ENCODE peak calls at places on chromosome 14, in nine cellular contexts. H is stomach, A is heart left ventricle, M is cardiac muscle cell, K is lung, O is A549, J is SJCRH30, D is RWPE2, E is keratinocyte. T is an unnamed sample.
A peak's percentile ranks its signal among the peaks of the same experiment; 100 is the strongest.

GRCh38 chr14:36517242-36518030 is 2.6 kb downstream of the NKX2-1 start:
- DNase-seq in H (no peak), A (no peak), M (no peak), K (no peak), O (no peak), J (no peak), D (peak; percentile 64), E (no peak), T (no peak)

GRCh38 chr14:93220509-93220908 is 13.5 kb downstream of the UBR7 start:
- DNase-seq in H (no peak), A (no peak), M (no peak), K (no peak), O (no peak), J (no peak), D (no peak), E (no peak), T (no peak)

GRCh38 chr14:75044322-75044721 is 6.9 kb downstream of the MLH3 start:
- DNase-seq in H (no peak), A (no peak), M (peak; percentile 60), K (no peak), O (no peak), J (peak; percentile 54), D (no peak), E (no peak), T (no peak)

GRCh38 chr14:82635931-82636330 is 1102.3 kb upstream of the SEL1L start:
- DNase-seq in H (no peak), A (no peak), M (no peak), K (no peak), O (no peak), J (no peak), D (no peak), E (no peak), T (no peak)

GRCh38 chr14:92523752-92524151 is 10.2 kb downstream of the RIN3 start:
- DNase-seq in H (no peak), A (no peak), M (no peak), K (no peak), O (no peak), J (no peak), D (no peak), E (no peak), T (no peak)

GRCh38 chr14:98840076-98840475 is 431.9 kb downstream of the BCL11B start:
- DNase-seq in H (no peak), A (no peak), M (no peak), K (no peak), O (no peak), J (peak; percentile 33), D (no peak), E (no peak), T (no peak)

GRCh38 chr14:94659953-94660946 is 48.1 kb downstream of the SERPINA3 start:
- DNase-seq in H (no peak), A (no peak), M (no peak), K (no peak), O (no peak), J (no peak), D (no peak), E (peak; percentile 13), T (no peak)

GRCh38 chr14:99544971-99545370 is 59.0 kb downstream of the CCDC85C start:
- DNase-seq in H (no peak), A (no peak), M (no peak), K (no peak), O (no peak), J (no peak), D (no peak), E (no peak), T (no peak)

GRCh38 chr14:95226801-95227200 is 69.5 kb upstream of the DICER1 start:
- DNase-seq in H (no peak), A (no peak), M (no peak), K (no peak), O (no peak), J (peak; percentile 88), D (no peak), E (no peak), T (no peak)

DNA sequence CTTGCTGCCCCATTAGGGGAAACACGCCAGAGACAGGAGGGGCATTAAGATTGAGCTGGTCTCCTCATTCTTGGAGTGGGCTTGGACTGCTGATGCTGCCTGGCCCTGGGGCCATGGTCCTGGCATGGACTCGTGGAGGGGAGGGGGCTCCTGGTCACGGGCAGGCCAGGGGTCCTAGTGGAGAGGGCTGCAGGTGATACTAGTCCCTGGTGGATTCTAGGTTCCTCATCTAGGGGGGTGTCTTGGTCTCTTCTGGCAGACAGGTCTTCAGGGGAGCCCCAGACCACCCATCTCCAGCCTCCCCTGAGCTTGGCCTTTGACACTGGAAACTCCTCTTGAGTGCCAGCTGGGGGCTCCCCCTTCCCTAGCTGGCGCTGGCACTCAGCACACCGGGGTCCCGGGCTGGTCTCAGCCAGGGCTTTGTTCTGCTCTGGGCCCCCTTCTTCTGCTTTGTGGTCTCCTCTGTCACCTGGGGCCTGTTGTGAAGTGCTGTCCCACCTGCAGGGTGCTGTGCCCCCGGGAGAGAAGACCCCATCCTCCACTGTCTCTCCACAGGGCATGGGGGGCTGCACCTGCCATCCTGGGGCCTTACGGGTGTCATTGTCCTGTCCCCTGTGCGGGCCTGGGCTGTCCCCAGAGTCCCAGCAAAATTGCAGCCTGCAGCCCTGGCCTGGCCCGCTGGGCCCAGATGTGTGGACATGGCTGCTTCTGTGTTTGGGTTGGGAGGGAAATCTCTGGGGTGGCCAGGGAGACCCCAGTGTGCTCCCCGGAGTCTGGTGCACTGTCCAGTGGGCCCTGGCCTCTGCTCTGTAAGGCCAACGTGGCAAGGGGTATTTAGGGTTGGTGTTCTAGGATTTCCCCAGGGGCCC is 2.3 kb downstream of the KIF26A start:
- DNase-seq in H (no peak), A (peak; percentile 15), M (no peak), K (no peak), O (no peak), J (no peak), D (peak; percentile 58), E (no peak), T (peak; percentile 44)
- H3K4me1 ChIP-seq in H (peaks cover 38% of the 10 kb centered on the region), A (peaks cover 33% of the 10 kb centered on the region), M (peaks cover 12% of the 10 kb centered on the region), K (peaks cover 24% of the 10 kb centered on the region), O (peaks cover 21% of the 10 kb centered on the region), J (peaks cover 9% of the 10 kb centered on the region), D (no peaks in the 10 kb centered on the region), E (peaks cover 4% of the 10 kb centered on the region), T (peaks cover 15% of the 10 kb centered on the region)

GRCh38 chr14:58278177-58278576 is 20.2 kb upstream of the ARID4A start:
- DNase-seq in H (no peak), A (no peak), M (no peak), K (no peak), O (no peak), J (no peak), D (no peak), E (no peak), T (no peak)
- H3K4me1 ChIP-seq in H (peaks cover 72% of the 10 kb centered on the region), A (peaks cover 43% of the 10 kb centered on the region), M (no peaks in the 10 kb centered on the region), K (peaks cover 2% of the 10 kb centered on the region), O (peaks cover 47% of the 10 kb centered on the region), J (peaks cover 4% of the 10 kb centered on the region), D (peaks cover 24% of the 10 kb centered on the region), E (peaks cover 16% of the 10 kb centered on the region), T (no peaks in the 10 kb centered on the region)

GRCh38 chr14:72610831-72611200 is 283.1 kb downstream of the DPF3 start:
- DNase-seq in H (no peak), A (no peak), M (no peak), K (no peak), O (no peak), J (no peak), D (no peak), E (no peak), T (no peak)

GRCh38 chr14:72611956-72612500 is 281.9 kb downstream of the DPF3 start:
- DNase-seq in H (no peak), A (no peak), M (no peak), K (no peak), O (no peak), J (no peak), D (no peak), E (no peak), T (no peak)

GRCh38 chr14:72610096-72610830 is 283.6 kb downstream of the DPF3 start:
- DNase-seq in H (no peak), A (no peak), M (no peak), K (no peak), O (no peak), J (no peak), D (no peak), E (peak; percentile 4), T (no peak)

GRCh38 chr14:72613196-72613974 is 280.5 kb downstream of the DPF3 start:
- DNase-seq in H (peak; percentile 80), A (peak; percentile 93), M (peak; percentile 52), K (no peak), O (no peak), J (no peak), D (no peak), E (no peak), T (no peak)

DNA sequence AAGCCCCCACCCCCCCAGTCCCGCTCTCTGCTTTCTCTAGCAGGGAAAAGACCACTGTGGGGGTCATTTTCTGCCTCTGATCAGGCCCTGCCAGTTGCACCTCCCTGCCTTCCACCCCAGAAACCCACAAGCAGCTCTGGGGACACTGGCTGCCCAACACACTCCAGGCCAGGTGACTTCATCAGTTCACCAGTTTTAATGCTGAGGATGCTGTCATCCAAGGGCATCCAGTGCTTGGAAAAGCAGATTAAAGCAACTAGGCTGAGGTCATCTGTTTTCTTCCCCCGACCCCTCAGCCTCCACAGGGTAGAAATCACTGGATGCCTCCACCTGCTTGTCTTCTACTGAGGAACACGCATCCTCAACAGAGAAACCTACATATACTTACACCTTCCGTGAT is 282.4 kb downstream of the DPF3 start:
- DNase-seq in H (no peak), A (no peak), M (no peak), K (no peak), O (no peak), J (no peak), D (no peak), E (no peak), T (no peak)
- H3K4me1 ChIP-seq in H (peaks cover 9% of the 10 kb centered on the region), A (peaks cover 51% of the 10 kb centered on the region), M (peaks cover 24% of the 10 kb centered on the region), K (peaks cover 2% of the 10 kb centered on the region), O (peaks cover 19% of the 10 kb centered on the region), J (no peaks in the 10 kb centered on the region), D (peaks cover 23% of the 10 kb centered on the region), E (peaks cover 36% of the 10 kb centered on the region), T (peaks cover 5% of the 10 kb centered on the region)

GRCh38 chr14:61718039-61718438 is 22.7 kb downstream of the HIF1A start:
- DNase-seq in H (no peak), A (no peak), M (no peak), K (no peak), O (no peak), J (no peak), D (no peak), E (no peak), T (no peak)

GRCh38 chr14:61713724-61714437 is 18.6 kb downstream of the HIF1A start:
- DNase-seq in H (no peak), A (no peak), M (no peak), K (no peak), O (no peak), J (no peak), D (no peak), E (no peak), T (no peak)

GRCh38 chr14:61719344-61720301 is 24.3 kb downstream of the HIF1A start:
- DNase-seq in H (no peak), A (no peak), M (no peak), K (no peak), O (no peak), J (no peak), D (no peak), E (no peak), T (no peak)

GRCh38 chr14:61720302-61720677 is 25.0 kb downstream of the HIF1A start:
- DNase-seq in H (no peak), A (no peak), M (peak; percentile 69), K (no peak), O (no peak), J (no peak), D (no peak), E (no peak), T (no peak)

DNA sequence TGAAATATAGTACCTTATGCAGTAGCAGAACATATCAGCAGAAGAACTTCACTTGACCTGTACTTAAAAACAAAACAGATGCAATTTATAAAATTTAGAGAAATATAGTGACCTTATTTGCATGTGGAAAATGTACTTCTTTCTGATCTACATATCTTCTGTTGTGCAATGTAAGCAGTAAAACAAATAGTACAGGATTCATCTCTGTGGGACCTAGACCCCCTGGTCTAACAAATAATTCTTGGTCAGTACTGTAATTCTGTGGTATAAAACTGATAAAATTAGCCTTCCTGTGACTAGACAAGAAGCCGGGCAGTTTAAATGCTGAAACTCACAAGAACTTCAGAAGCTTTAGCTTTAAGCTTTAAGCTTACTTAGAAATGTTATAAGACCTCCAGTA is 21.6 kb downstream of the HIF1A start:
- DNase-seq in H (no peak), A (no peak), M (no peak), K (no peak), O (no peak), J (no peak), D (no peak), E (no peak), T (no peak)
- H3K4me1 ChIP-seq in H (peaks cover 98% of the 10 kb centered on the region), A (peaks cover 76% of the 10 kb centered on the region), M (peaks cover 34% of the 10 kb centered on the region), K (peaks cover 5% of the 10 kb centered on the region), O (peaks cover 100% of the 10 kb centered on the region), J (no peaks in the 10 kb centered on the region), D (peaks cover 86% of the 10 kb centered on the region), E (peaks cover 6% of the 10 kb centered on the region), T (no peaks in the 10 kb centered on the region)